ENCODE peak calls at places on chromosomes 4 and X, in four cellular contexts. P, J, G and N are unnamed samples.

GRCh38 chr4:185332575-185333464 is 62.9 kb downstream of the LRP2BP start:
- DNase-seq in P (no peak), J (no peak), G (no peak), N (no peak)

GRCh38 chr4:46922205-46922604 is 13.2 kb upstream of the COX7B2 start:
- DNase-seq in P (no peak), J (no peak), G (no peak), N (no peak)

GRCh38 chrX:154967603-154968002 is 54.9 kb downstream of the F8 start:
- DNase-seq in P (no peak), J (no peak), G (no peak), N (no peak)

GRCh38 chrX:40278340-40279090 is 180.8 kb upstream of the BCOR start:
- DNase-seq in P (no peak), J (no peak), G (no peak), N (no peak)

GRCh38 chr4:169270810-169271691 is at the start of gene SH3RF1:
- DNase-seq in P (peak), J (peak), G (peak), N (peak)

GRCh38 chr4:174550541-174550940 is 28.3 kb upstream of the HPGD start:
- DNase-seq in P (no peak), J (no peak), G (no peak), N (no peak)

GRCh38 chr4:142035556-142035955 is 399.2 kb downstream of the IL15 start:
- DNase-seq in P (no peak), J (no peak), G (no peak), N (no peak)

GRCh38 chr4:1206299-1207156 is 34.1 kb upstream of the SPON2 start:
- DNase-seq in P (peak), J (peak), G (peak), N (no peak)

GRCh38 chrX:134933911-134934310 is 56.9 kb upstream of the SMIM10 start:
- DNase-seq in P (no peak), J (no peak), G (no peak), N (no peak)

GRCh38 chrX:46572295-46572936 is 1.1 kb upstream of the CHST7 start:
- DNase-seq in P (no peak), J (no peak), G (no peak), N (no peak)

GRCh38 chr4:26372525-26373172 is 51.8 kb downstream of the RBPJ start:
- DNase-seq in P (no peak), J (no peak), G (no peak), N (peak)

GRCh38 chrX:136065044-136065671 is 79.9 kb downstream of the SLC9A6 start:
- DNase-seq in P (no peak), J (no peak), G (peak), N (no peak)

GRCh38 chrX:46710927-46711623 is 47.8 kb downstream of the SLC9A7 start:
- DNase-seq in P (no peak), J (no peak), G (no peak), N (no peak)

GRCh38 chr4:66331761-66332160 is 661.5 kb upstream of the EPHA5 start:
- DNase-seq in P (no peak), J (no peak), G (no peak), N (no peak)

GRCh38 chrX:12137982-12138365 is 299 bp upstream of the FRMPD4 start:
- DNase-seq in P (no peak), J (no peak), G (no peak), N (no peak)

GRCh38 chrX:102684772-102685520 is 27.3 kb upstream of the GPRASP2 start:
- DNase-seq in P (no peak), J (no peak), G (no peak), N (no peak)

GRCh38 chr4:91826186-91826585 is 477.6 kb upstream of the GRID2 start:
- DNase-seq in P (no peak), J (no peak), G (no peak), N (no peak)

GRCh38 chr4:151921371-151921770 is 160.6 kb upstream of the GATB start:
- DNase-seq in P (no peak), J (no peak), G (no peak), N (no peak)

GRCh38 chrX:107747596-107748161 is 27.9 kb downstream of the TSC22D3 start:
- DNase-seq in P (peak), J (no peak), G (peak), N (no peak)

GRCh38 chr4:147853706-147854105 is 121.8 kb downstream of the ARHGAP10 start:
- DNase-seq in P (no peak), J (no peak), G (no peak), N (no peak)

GRCh38 chr4:39721788-39722187 is 23.9 kb downstream of the UBE2K start:
- DNase-seq in P (no peak), J (no peak), G (no peak), N (no peak)

GRCh38 chr4:184473265-184473514 is 1.2 kb downstream of the IRF2 start:
- DNase-seq in P (no peak), J (peak), G (no peak), N (no peak)

GRCh38 chr4:137707626-137708025 is 175.3 kb upstream of the PCDH18 start:
- DNase-seq in P (no peak), J (no peak), G (no peak), N (no peak)

GRCh38 chr4:185165605-185166063 is 22.6 kb downstream of the SLC25A4 start:
- DNase-seq in P (no peak), J (no peak), G (no peak), N (no peak)

GRCh38 chr4:140863187-140863586 is 107.0 kb upstream of the TBC1D9 start:
- DNase-seq in P (no peak), J (no peak), G (no peak), N (no peak)

GRCh38 chrX:22351966-22352365 is 79.3 kb downstream of the CBLL2 start:
- DNase-seq in P (no peak), J (no peak), G (no peak), N (no peak)

GRCh38 chrX:10922158-10922557 is 189.0 kb upstream of the HCCS start:
- DNase-seq in P (no peak), J (no peak), G (no peak), N (no peak)

GRCh38 chr4:113960684-113961321 is 18.6 kb downstream of the ARSJ start:
- DNase-seq in P (no peak), J (no peak), G (no peak), N (no peak)

GRCh38 chr4:47839259-47839658 is 1.4 kb upstream of the CORIN start:
- DNase-seq in P (no peak), J (no peak), G (peak), N (peak)

GRCh38 chr4:183912585-183912984 is 7.5 kb downstream of the STOX2 start:
- DNase-seq in P (no peak), J (no peak), G (no peak), N (no peak)

GRCh38 chr4:186541801-186542200 is 13.6 kb downstream of the MTNR1A start:
- DNase-seq in P (no peak), J (no peak), G (no peak), N (no peak)

GRCh38 chr4:108080752-108081151 is 88.0 kb downstream of the LEF1 start:
- DNase-seq in P (no peak), J (no peak), G (no peak), N (no peak)

DNA sequence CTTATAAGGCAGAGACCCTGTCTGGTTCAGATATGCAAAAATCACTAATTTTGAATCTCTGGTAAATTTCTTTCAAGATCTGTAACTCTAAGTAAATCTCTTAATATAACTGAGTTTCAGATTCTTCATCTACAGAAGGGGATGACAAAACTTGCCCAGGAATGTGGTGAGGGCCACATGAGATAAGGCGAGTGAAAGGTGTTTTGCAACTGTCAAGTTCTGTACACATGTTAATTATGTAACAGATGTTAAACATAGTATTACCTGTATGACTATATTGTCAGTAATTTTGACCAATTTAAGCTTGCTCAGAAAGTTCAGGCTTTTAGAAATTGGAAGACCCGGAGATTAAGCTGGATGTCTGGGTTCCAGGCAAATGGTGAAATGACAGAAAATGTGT is 549 bp upstream of the GLRB start:
- DNase-seq in P (no peak), J (no peak), G (no peak), N (no peak)
- TF ChIP-seq POLR2A in P (no peak), J (no peak), G (no peak), N (no peak)

GRCh38 chrX:24025741-24026402 is 1.1 kb downstream of the KLHL15 start:
- DNase-seq in P (no peak), J (no peak), G (no peak), N (peak)
- TF ChIP-seq POLR2A in P (peak), J (no peak), G (peak), N (peak)

GRCh38 chrX:1452497-1453389 is at the start of gene ASMTL:
- DNase-seq in P (peak), J (peak), G (peak), N (no peak)
- TF ChIP-seq POLR2A in P (peak), J (peak), G (peak), N (peak)

GRCh38 chr4:81358173-81358572 is 113.5 kb downstream of the RASGEF1B start:
- DNase-seq in P (no peak), J (no peak), G (no peak), N (no peak)

GRCh38 chr4:81353861-81354260 is 117.8 kb downstream of the RASGEF1B start:
- DNase-seq in P (no peak), J (no peak), G (no peak), N (no peak)

GRCh38 chr4:81355136-81355535 is 116.6 kb downstream of the RASGEF1B start:
- DNase-seq in P (no peak), J (no peak), G (no peak), N (no peak)

GRCh38 chr4:81360722-81361121 is 111.0 kb downstream of the RASGEF1B start:
- DNase-seq in P (no peak), J (no peak), G (no peak), N (no peak)

DNA sequence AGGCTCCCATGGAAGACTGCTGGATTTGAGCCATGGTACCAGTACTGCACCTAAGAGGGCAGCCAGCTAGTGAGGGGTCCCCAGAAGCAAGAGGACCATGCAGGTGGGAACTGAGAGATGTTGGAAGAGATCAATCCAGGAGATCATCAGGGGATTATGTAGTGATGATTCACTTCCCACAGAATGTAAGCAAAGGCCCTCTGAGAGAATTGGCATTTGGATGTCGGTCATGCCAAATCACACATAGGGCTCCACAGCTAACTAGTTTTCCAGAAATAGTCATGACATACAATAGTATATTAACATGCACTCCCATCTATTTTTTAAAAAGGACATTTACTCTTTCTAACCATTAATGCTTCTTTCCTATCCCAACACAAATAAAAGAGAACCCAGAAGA is 112.5 kb downstream of the RASGEF1B start:
- DNase-seq in P (no peak), J (no peak), G (no peak), N (no peak)
- TF ChIP-seq POLR2A in P (no peak), J (no peak), G (no peak), N (no peak)

DNA sequence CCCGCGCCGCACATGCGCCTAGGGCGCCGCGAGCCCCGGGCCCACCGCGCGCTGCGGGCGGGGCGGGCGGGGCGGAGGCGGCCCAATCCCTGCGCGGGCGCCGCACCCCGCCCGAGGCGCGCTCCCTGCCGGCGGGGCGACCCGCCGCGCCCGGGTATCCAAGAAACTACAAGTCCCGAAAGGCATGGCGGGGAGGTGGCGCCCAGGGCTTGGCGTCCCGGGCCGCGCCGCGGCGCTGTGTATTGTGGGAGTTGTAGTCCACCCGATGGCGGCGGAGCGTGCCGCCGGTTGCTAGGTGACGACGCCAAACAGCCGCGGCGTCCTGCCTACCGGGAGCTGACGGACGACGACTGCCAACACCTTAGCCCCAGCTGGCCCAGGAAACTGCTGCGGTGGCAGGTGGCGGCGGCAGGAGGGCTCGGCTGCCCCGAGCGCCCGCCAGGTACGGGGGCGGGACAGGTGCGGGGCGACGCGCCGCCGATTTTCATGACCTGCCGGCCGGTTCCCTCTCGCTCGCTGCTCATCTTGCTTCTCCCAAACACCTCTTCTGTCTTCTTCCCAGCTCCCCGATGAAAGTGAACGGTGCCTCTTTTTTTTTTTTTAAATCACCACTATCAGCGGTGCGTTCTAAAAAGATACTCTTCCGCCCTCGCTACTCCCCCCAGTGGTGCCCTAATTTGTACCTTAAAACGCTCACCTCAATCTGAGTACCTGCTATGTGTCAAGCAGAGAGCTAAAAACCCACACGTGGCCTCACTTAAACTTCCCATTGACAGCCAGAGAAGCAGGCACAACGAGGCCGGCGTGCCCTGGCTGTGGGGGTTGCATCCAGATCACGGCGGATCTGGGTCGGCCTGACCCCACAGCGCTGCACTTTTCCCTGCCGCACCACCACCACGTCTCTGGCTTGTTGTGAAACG is at the start of gene CFAP99:
- DNase-seq in P (peak), J (peak), G (peak), N (peak)
- TF ChIP-seq POLR2A in P (no peak), J (no peak), G (no peak), N (no peak)